ENCODE peak calls at places on chromosomes 7 and 10, in seven cellular contexts. One of them, this sample, is unnamed.

GRCh38 chr10:85557077-85557476 is 809.5 kb downstream of the GRID1 start:
- DNase-seq in heart left ventricle: no peak
- DNase-seq in breast epithelium: no peak
- DNase-seq in A549: peak
- DNase-seq in uterus: no peak
- DNase-seq in left ventricle myocardium inferior: no peak
- DNase-seq in sigmoid colon: no peak
- DNase-seq in this sample: no peak

GRCh38 chr7:138625849-138626230 is 75.3 kb downstream of the SVOPL start:
- DNase-seq in heart left ventricle: no peak
- DNase-seq in breast epithelium: no peak
- DNase-seq in A549: no peak
- DNase-seq in uterus: no peak
- DNase-seq in left ventricle myocardium inferior: no peak
- DNase-seq in sigmoid colon: no peak
- DNase-seq in this sample: no peak

GRCh38 chr10:100128951-100129350 is 47.3 kb upstream of the CPN1 start:
- DNase-seq in heart left ventricle: no peak
- DNase-seq in breast epithelium: no peak
- DNase-seq in A549: no peak
- DNase-seq in uterus: no peak
- DNase-seq in left ventricle myocardium inferior: no peak
- DNase-seq in sigmoid colon: no peak
- DNase-seq in this sample: no peak

GRCh38 chr7:127918130-127918529 is 113.1 kb downstream of the LRRC4 start:
- DNase-seq in heart left ventricle: no peak
- DNase-seq in breast epithelium: no peak
- DNase-seq in A549: no peak
- DNase-seq in uterus: no peak
- DNase-seq in left ventricle myocardium inferior: no peak
- DNase-seq in sigmoid colon: no peak
- DNase-seq in this sample: no peak

GRCh38 chr7:2878306-2878705 is 34.2 kb upstream of the GNA12 start:
- DNase-seq in heart left ventricle: no peak
- DNase-seq in breast epithelium: no peak
- DNase-seq in A549: no peak
- DNase-seq in uterus: no peak
- DNase-seq in left ventricle myocardium inferior: no peak
- DNase-seq in sigmoid colon: no peak
- DNase-seq in this sample: no peak

GRCh38 chr7:131302876-131303707 is 24.6 kb upstream of the MKLN1 start:
- DNase-seq in heart left ventricle: no peak
- DNase-seq in breast epithelium: peak
- DNase-seq in A549: peak
- DNase-seq in uterus: no peak
- DNase-seq in left ventricle myocardium inferior: peak
- DNase-seq in sigmoid colon: no peak
- DNase-seq in this sample: peak

GRCh38 chr10:91410638-91411367 is 659 bp downstream of the HECTD2 start:
- DNase-seq in heart left ventricle: no peak
- DNase-seq in breast epithelium: peak
- DNase-seq in A549: no peak
- DNase-seq in uterus: peak
- DNase-seq in left ventricle myocardium inferior: no peak
- DNase-seq in sigmoid colon: no peak
- DNase-seq in this sample: peak

GRCh38 chr10:103757531-103758293 is 97.7 kb downstream of the SH3PXD2A start:
- DNase-seq in heart left ventricle: peak
- DNase-seq in breast epithelium: peak
- DNase-seq in A549: peak
- DNase-seq in uterus: no peak
- DNase-seq in left ventricle myocardium inferior: peak
- DNase-seq in sigmoid colon: peak
- DNase-seq in this sample: no peak

GRCh38 chr7:16961650-16962049 is 79.9 kb upstream of the AGR3 start:
- DNase-seq in heart left ventricle: no peak
- DNase-seq in breast epithelium: no peak
- DNase-seq in A549: no peak
- DNase-seq in uterus: no peak
- DNase-seq in left ventricle myocardium inferior: no peak
- DNase-seq in sigmoid colon: no peak
- DNase-seq in this sample: no peak

GRCh38 chr10:129035052-129035805 is 431.8 kb upstream of the MGMT start:
- DNase-seq in heart left ventricle: no peak
- DNase-seq in breast epithelium: no peak
- DNase-seq in A549: no peak
- DNase-seq in uterus: no peak
- DNase-seq in left ventricle myocardium inferior: no peak
- DNase-seq in sigmoid colon: no peak
- DNase-seq in this sample: no peak

GRCh38 chr7:123351506-123352225 is 151.9 kb upstream of the SLC13A1 start:
- DNase-seq in heart left ventricle: no peak
- DNase-seq in breast epithelium: no peak
- DNase-seq in A549: no peak
- DNase-seq in uterus: no peak
- DNase-seq in left ventricle myocardium inferior: no peak
- DNase-seq in sigmoid colon: no peak
- DNase-seq in this sample: no peak

GRCh38 chr7:141920281-141920680 is 4.1 kb downstream of the OR9A4 start:
- DNase-seq in heart left ventricle: no peak
- DNase-seq in breast epithelium: no peak
- DNase-seq in A549: no peak
- DNase-seq in uterus: no peak
- DNase-seq in left ventricle myocardium inferior: no peak
- DNase-seq in sigmoid colon: no peak
- DNase-seq in this sample: no peak

GRCh38 chr7:85851571-85852193 is 664.8 kb upstream of the SEMA3D start:
- DNase-seq in heart left ventricle: no peak
- DNase-seq in breast epithelium: no peak
- DNase-seq in A549: peak
- DNase-seq in uterus: no peak
- DNase-seq in left ventricle myocardium inferior: no peak
- DNase-seq in sigmoid colon: no peak
- DNase-seq in this sample: no peak

GRCh38 chr7:54904130-54904529 is 114.7 kb upstream of the EGFR start:
- DNase-seq in heart left ventricle: no peak
- DNase-seq in breast epithelium: no peak
- DNase-seq in A549: no peak
- DNase-seq in uterus: no peak
- DNase-seq in left ventricle myocardium inferior: no peak
- DNase-seq in sigmoid colon: no peak
- DNase-seq in this sample: no peak

GRCh38 chr10:123565691-123566660 is 100.2 kb upstream of the GPR26 start:
- DNase-seq in heart left ventricle: no peak
- DNase-seq in breast epithelium: no peak
- DNase-seq in A549: no peak
- DNase-seq in uterus: no peak
- DNase-seq in left ventricle myocardium inferior: no peak
- DNase-seq in sigmoid colon: peak
- DNase-seq in this sample: no peak

GRCh38 chr10:60853107-60853506 is 74.8 kb downstream of the CDK1 start:
- DNase-seq in heart left ventricle: no peak
- DNase-seq in breast epithelium: no peak
- DNase-seq in A549: no peak
- DNase-seq in uterus: no peak
- DNase-seq in left ventricle myocardium inferior: no peak
- DNase-seq in sigmoid colon: no peak
- DNase-seq in this sample: no peak

GRCh38 chr10:3172081-3172445 is 519 bp downstream of the PITRM1 start:
- DNase-seq in heart left ventricle: no peak
- DNase-seq in breast epithelium: peak
- DNase-seq in A549: peak
- DNase-seq in uterus: no peak
- DNase-seq in left ventricle myocardium inferior: no peak
- DNase-seq in sigmoid colon: no peak
- DNase-seq in this sample: no peak

GRCh38 chr7:70303309-70303708 is 705.0 kb downstream of the AUTS2 start:
- DNase-seq in heart left ventricle: no peak
- DNase-seq in breast epithelium: no peak
- DNase-seq in A549: no peak
- DNase-seq in uterus: no peak
- DNase-seq in left ventricle myocardium inferior: no peak
- DNase-seq in sigmoid colon: no peak
- DNase-seq in this sample: no peak

GRCh38 chr7:149772821-149773425 is 465 bp downstream of the ZNF467 start:
- DNase-seq in heart left ventricle: peak
- DNase-seq in breast epithelium: no peak
- DNase-seq in A549: no peak
- DNase-seq in uterus: peak
- DNase-seq in left ventricle myocardium inferior: no peak
- DNase-seq in sigmoid colon: no peak
- DNase-seq in this sample: peak

GRCh38 chr7:98816206-98816605 is 53.6 kb downstream of the TMEM130 start:
- DNase-seq in heart left ventricle: no peak
- DNase-seq in breast epithelium: no peak
- DNase-seq in A549: no peak
- DNase-seq in uterus: no peak
- DNase-seq in left ventricle myocardium inferior: peak
- DNase-seq in sigmoid colon: no peak
- DNase-seq in this sample: no peak

GRCh38 chr7:149860821-149861727 is 12.7 kb upstream of the ATP6V0E2 start:
- DNase-seq in heart left ventricle: no peak
- DNase-seq in breast epithelium: no peak
- DNase-seq in A549: peak
- DNase-seq in uterus: peak
- DNase-seq in left ventricle myocardium inferior: no peak
- DNase-seq in sigmoid colon: no peak
- DNase-seq in this sample: no peak

GRCh38 chr7:75967573-75967997 is 26.8 kb downstream of the TMEM120A start:
- DNase-seq in heart left ventricle: no peak
- DNase-seq in breast epithelium: no peak
- DNase-seq in A549: no peak
- DNase-seq in uterus: peak
- DNase-seq in left ventricle myocardium inferior: no peak
- DNase-seq in sigmoid colon: peak
- DNase-seq in this sample: no peak
- H3K27ac ChIP-seq in heart left ventricle: peak
- H3K27ac ChIP-seq in breast epithelium: peak
- H3K27ac ChIP-seq in A549: no peak
- H3K27ac ChIP-seq in uterus: peak
- H3K27ac ChIP-seq in left ventricle myocardium inferior: peak
- H3K27ac ChIP-seq in sigmoid colon: peak
- H3K27ac ChIP-seq in this sample: peak

GRCh38 chr7:37211097-37211496 is 237.6 kb downstream of the ELMO1 start:
- DNase-seq in heart left ventricle: no peak
- DNase-seq in breast epithelium: no peak
- DNase-seq in A549: no peak
- DNase-seq in uterus: peak
- DNase-seq in left ventricle myocardium inferior: peak
- DNase-seq in sigmoid colon: peak
- DNase-seq in this sample: no peak
- H3K27ac ChIP-seq in heart left ventricle: peak
- H3K27ac ChIP-seq in breast epithelium: peak
- H3K27ac ChIP-seq in A549: no peak
- H3K27ac ChIP-seq in uterus: peak
- H3K27ac ChIP-seq in left ventricle myocardium inferior: peak
- H3K27ac ChIP-seq in sigmoid colon: peak
- H3K27ac ChIP-seq in this sample: no peak

GRCh38 chr10:101840102-101840684 is 3.4 kb downstream of the KCNIP2 start:
- DNase-seq in heart left ventricle: no peak
- DNase-seq in breast epithelium: no peak
- DNase-seq in A549: no peak
- DNase-seq in uterus: no peak
- DNase-seq in left ventricle myocardium inferior: no peak
- DNase-seq in sigmoid colon: no peak
- DNase-seq in this sample: no peak

GRCh38 chr10:101840741-101841453 is 2.7 kb downstream of the KCNIP2 start:
- DNase-seq in heart left ventricle: peak
- DNase-seq in breast epithelium: peak
- DNase-seq in A549: peak
- DNase-seq in uterus: peak
- DNase-seq in left ventricle myocardium inferior: peak
- DNase-seq in sigmoid colon: peak
- DNase-seq in this sample: peak

GRCh38 chr10:101843032-101843991 is at the start of gene KCNIP2:
- DNase-seq in heart left ventricle: peak
- DNase-seq in breast epithelium: no peak
- DNase-seq in A549: no peak
- DNase-seq in uterus: no peak
- DNase-seq in left ventricle myocardium inferior: peak
- DNase-seq in sigmoid colon: no peak
- DNase-seq in this sample: no peak

GRCh38 chr10:101839421-101840063 is 4.1 kb downstream of the KCNIP2 start:
- DNase-seq in heart left ventricle: peak
- DNase-seq in breast epithelium: no peak
- DNase-seq in A549: no peak
- DNase-seq in uterus: peak
- DNase-seq in left ventricle myocardium inferior: peak
- DNase-seq in sigmoid colon: no peak
- DNase-seq in this sample: peak

DNA sequence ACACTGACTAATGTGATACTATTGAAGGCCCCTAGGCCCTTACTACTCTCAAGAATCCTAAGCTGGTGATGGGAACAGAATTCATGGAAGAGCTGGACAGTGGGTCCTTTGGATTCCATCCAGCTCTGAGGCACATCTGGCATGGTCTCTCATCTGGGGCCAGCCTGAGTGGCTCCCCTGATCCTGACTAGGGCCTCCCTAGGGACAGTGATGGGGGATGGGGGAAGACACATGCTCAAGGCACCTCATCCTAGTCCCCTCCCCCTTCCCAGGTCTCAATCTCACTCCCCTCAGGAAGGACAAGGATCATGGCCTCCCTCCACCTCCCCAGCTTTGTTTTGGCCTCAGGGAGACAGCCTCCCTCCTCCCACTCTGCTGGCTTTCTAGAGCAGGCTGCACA is 1.8 kb downstream of the KCNIP2 start:
- DNase-seq in heart left ventricle: no peak
- DNase-seq in breast epithelium: no peak
- DNase-seq in A549: no peak
- DNase-seq in uterus: no peak
- DNase-seq in left ventricle myocardium inferior: no peak
- DNase-seq in sigmoid colon: no peak
- DNase-seq in this sample: no peak
- H3K27ac ChIP-seq in heart left ventricle: no peak
- H3K27ac ChIP-seq in breast epithelium: no peak
- H3K27ac ChIP-seq in A549: no peak
- H3K27ac ChIP-seq in uterus: no peak
- H3K27ac ChIP-seq in left ventricle myocardium inferior: peak
- H3K27ac ChIP-seq in sigmoid colon: no peak
- H3K27ac ChIP-seq in this sample: no peak

DNA sequence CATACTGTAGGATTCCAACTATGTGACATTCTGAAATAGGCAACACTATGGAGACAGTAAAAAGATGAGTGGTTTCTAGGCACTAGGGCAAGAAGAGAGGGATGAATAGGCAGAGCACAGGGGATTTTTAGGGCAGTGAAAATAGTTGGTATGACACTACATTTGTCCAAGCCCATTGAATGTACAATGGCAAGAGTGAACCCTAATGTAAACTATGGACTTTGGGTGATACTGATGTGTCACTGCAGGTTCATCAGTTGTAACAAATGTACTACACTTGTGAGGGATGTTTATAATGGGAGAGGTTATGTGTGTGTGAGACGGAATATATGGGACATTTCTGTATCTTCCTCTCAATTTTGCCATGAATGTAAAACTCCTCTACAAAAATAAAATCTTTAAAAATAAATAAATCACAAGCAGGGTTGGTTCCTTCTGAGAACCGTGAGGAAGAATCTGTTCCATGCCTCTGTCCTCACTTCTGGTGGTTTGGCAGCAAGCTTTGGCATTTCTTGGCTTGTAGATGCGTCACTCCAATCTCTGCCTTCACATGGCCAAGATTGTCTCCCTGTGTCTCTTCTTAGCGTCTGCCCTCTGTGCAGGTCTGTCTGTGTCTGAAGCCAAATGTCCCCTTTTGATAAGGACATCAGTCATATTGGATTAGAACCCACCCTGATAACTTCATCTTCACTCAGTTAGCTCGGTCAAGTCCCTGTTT is 83.1 kb upstream of the AGBL3 start:
- DNase-seq in heart left ventricle: no peak
- DNase-seq in breast epithelium: peak
- DNase-seq in A549: no peak
- DNase-seq in uterus: no peak
- DNase-seq in left ventricle myocardium inferior: no peak
- DNase-seq in sigmoid colon: no peak
- DNase-seq in this sample: no peak
- H3K27ac ChIP-seq in heart left ventricle: peak
- H3K27ac ChIP-seq in breast epithelium: peak
- H3K27ac ChIP-seq in A549: no peak
- H3K27ac ChIP-seq in uterus: peak
- H3K27ac ChIP-seq in left ventricle myocardium inferior: peak
- H3K27ac ChIP-seq in sigmoid colon: peak
- H3K27ac ChIP-seq in this sample: no peak